ENCODE peak calls at places on chromosomes 6 and 20, in five cellular contexts. Y, P, A, E and T are unnamed samples.

GRCh38 chr6:95133578-95133977 is 443.8 kb upstream of the MANEA start:
- DNase-seq in Y (no peak), P (no peak), A (no peak), E (peak; percentile 1), T (no peak)

GRCh38 chr20:5508044-5508443 is 191.3 kb upstream of the PROKR2 start:
- DNase-seq in Y (no peak), P (no peak), A (no peak), E (no peak), T (no peak)

GRCh38 chr6:46199387-46199786 is 28.6 kb upstream of the ENPP5 start:
- DNase-seq in Y (no peak), P (no peak), A (no peak), E (no peak), T (peak; percentile 14)

GRCh38 chr6:54698974-54699373 is 147.6 kb upstream of the FAM83B start:
- DNase-seq in Y (no peak), P (no peak), A (no peak), E (no peak), T (no peak)

GRCh38 chr20:22582960-22583772 is 1.2 kb downstream of the FOXA2 start:
- DNase-seq in Y (no peak), P (no peak), A (peak; percentile 31), E (peak; percentile 57), T (no peak)

GRCh38 chr20:38995536-38996044 is 33.4 kb downstream of the DHX35 start:
- DNase-seq in Y (no peak), P (no peak), A (no peak), E (no peak), T (no peak)

GRCh38 chr20:4053516-4053919 is 38.2 kb upstream of the RNF24 start:
- DNase-seq in Y (no peak), P (no peak), A (no peak), E (no peak), T (no peak)

GRCh38 chr6:75023634-75024033 is 182.2 kb downstream of the COL12A1 start:
- DNase-seq in Y (no peak), P (no peak), A (no peak), E (no peak), T (no peak)

GRCh38 chr20:57560554-57561355 is at the start of gene PCK1:
- DNase-seq in Y (no peak), P (no peak), A (peak; percentile 80), E (no peak), T (peak; percentile 34)

GRCh38 chr20:54539521-54540046 is 64.2 kb downstream of the DOK5 start:
- DNase-seq in Y (no peak), P (no peak), A (no peak), E (no peak), T (no peak)

GRCh38 chr20:64242797-64243475 is 12.6 kb upstream of the PCMTD2 start:
- DNase-seq in Y (no peak), P (no peak), A (no peak), E (no peak), T (no peak)

GRCh38 chr6:107646776-107647438 is 157.0 kb downstream of the SOBP start:
- DNase-seq in Y (no peak), P (no peak), A (no peak), E (no peak), T (no peak)

GRCh38 chr6:158037771-158038170 is 56.1 kb downstream of the SYNJ2 start:
- DNase-seq in Y (no peak), P (peak; percentile 19), A (no peak), E (no peak), T (no peak)

GRCh38 chr6:135202821-135203220 is 21.7 kb downstream of the MYB start:
- DNase-seq in Y (no peak), P (no peak), A (no peak), E (no peak), T (no peak)

GRCh38 chr6:31402324-31403282 is 792 bp upstream of the MICA start:
- DNase-seq in Y (peak; percentile 8), P (peak; percentile 42), A (peak; percentile 37), E (no peak), T (no peak)

GRCh38 chr6:27608916-27609883 is 136.3 kb upstream of the ZNF184 start:
- DNase-seq in Y (no peak), P (no peak), A (no peak), E (no peak), T (no peak)

GRCh38 chr20:63132131-63132714 is 83.7 kb downstream of the YTHDF1 start:
- DNase-seq in Y (no peak), P (peak; percentile 12), A (no peak), E (no peak), T (no peak)

GRCh38 chr6:168865-169455 is 123.3 kb upstream of the DUSP22 start:
- DNase-seq in Y (no peak), P (no peak), A (no peak), E (peak; percentile 1), T (no peak)

GRCh38 chr20:45111799-45112471 is 3.0 kb downstream of the WFDC5 start:
- DNase-seq in Y (no peak), P (no peak), A (no peak), E (no peak), T (no peak)

GRCh38 chr6:129235167-129236072 is 352.5 kb downstream of the LAMA2 start:
- DNase-seq in Y (no peak), P (no peak), A (no peak), E (no peak), T (no peak)

GRCh38 chr20:44110816-44111568 is 76.0 kb downstream of the JPH2 start:
- DNase-seq in Y (no peak), P (no peak), A (no peak), E (no peak), T (no peak)

GRCh38 chr20:50580016-50580747 is 70.0 kb downstream of the PTPN1 start:
- DNase-seq in Y (peak; percentile 34), P (peak; percentile 53), A (peak; percentile 64), E (peak; percentile 12), T (no peak)